ENCODE peak calls at places on chromosomes 13 and 19, in nine cellular contexts. C is fibroblast of villous mesenchyme, N is brain microvascular endothelial cell, V is Caco-2, F is fibroblast of mammary gland, O is esophagus squamous epithelium, L is tibial artery, K is pancreas, T is fibroblast of pulmonary artery. A is an unnamed sample.

GRCh38 chr19:48400018-48400742 is 6.7 kb downstream of the GRIN2D start:
- DNase-seq in O (no peak), C (peak), K (no peak), V (peak), T (peak), L (peak), F (peak), N (peak), A (peak)

GRCh38 chr19:16285769-16286564 is 38.7 kb upstream of the KLF2 start:
- DNase-seq in F (no peak), N (no peak), C (no peak), K (no peak), V (no peak), O (no peak), T (no peak), L (peak), A (no peak)

GRCh38 chr19:15702590-15702930 is 25.3 kb upstream of the OR10H2 start:
- DNase-seq in N (no peak), L (peak), O (peak), C (peak), V (no peak), F (peak), T (peak), K (peak), A (peak)

GRCh38 chr13:50457430-50458393 is 385.8 kb downstream of the DLEU7 start:
- DNase-seq in K (no peak), L (no peak), F (no peak), C (no peak), T (no peak), N (no peak), V (no peak), O (no peak), A (peak)

GRCh38 chr13:21010621-21011020 is 50.8 kb downstream of the LATS2 start:
- DNase-seq in N (no peak), T (no peak), F (peak), K (no peak), C (no peak), O (no peak), V (no peak), L (no peak), A (peak)

GRCh38 chr19:38277549-38277948 is 13.2 kb downstream of the SPINT2 start:
- DNase-seq in C (peak), L (no peak), N (no peak), T (peak), K (no peak), F (peak), V (no peak), O (no peak), A (no peak)

GRCh38 chr19:54208784-54209057 is 8.1 kb downstream of the RPS9 start:
- DNase-seq in L (no peak), O (no peak), C (no peak), V (no peak), F (peak), T (peak), N (no peak), K (no peak), A (peak)

GRCh38 chr13:45812599-45813372 is 38.8 kb downstream of the SIAH3 start:
- DNase-seq in N (no peak), C (no peak), V (no peak), L (no peak), K (no peak), O (no peak), F (no peak), T (no peak), A (no peak)

GRCh38 chr13:32225494-32225931 is 89.7 kb downstream of the ZAR1L start:
- DNase-seq in L (no peak), O (no peak), K (no peak), C (peak), V (peak), T (peak), F (peak), N (peak), A (peak)

GRCh38 chr13:52695856-52696255 is 43.2 kb downstream of the SUGT1 start:
- DNase-seq in V (no peak), F (peak), C (peak), K (no peak), L (no peak), N (peak), T (peak), O (no peak), A (peak)

GRCh38 chr19:49425922-49426592 is 869 bp downstream of the GFY start:
- DNase-seq in V (peak), L (no peak), N (no peak), F (peak), T (no peak), K (no peak), O (no peak), C (no peak), A (no peak)

GRCh38 chr13:24228852-24229458 is 68.4 kb downstream of the SPATA13 start:
- DNase-seq in K (no peak), T (peak), C (peak), L (no peak), V (no peak), F (peak), N (peak), O (no peak), A (peak)

GRCh38 chr19:33143897-33144405 is 12.0 kb downstream of the WDR88 start:
- DNase-seq in F (peak), C (peak), V (peak), K (peak), T (peak), L (peak), O (no peak), N (peak), A (peak)

GRCh38 chr19:57905258-57905657 is 11.1 kb downstream of the ZNF417 start:
- DNase-seq in V (no peak), L (no peak), C (no peak), T (no peak), K (no peak), N (no peak), O (no peak), F (no peak), A (no peak)

GRCh38 chr13:18964942-18965341 is 216.7 kb downstream of the TUBA3C start:
- DNase-seq in O (no peak), N (no peak), T (no peak), F (no peak), L (no peak), C (no peak), V (no peak), K (no peak), A (no peak)

GRCh38 chr13:73138967-73139491 is 80.2 kb downstream of the KLF5 start:
- DNase-seq in T (no peak), F (no peak), N (no peak), L (no peak), V (peak), C (no peak), K (no peak), O (no peak), A (no peak)
- TF ChIP-seq CTCF in T (no peak), F (no peak), N (no peak), L (no peak), V (no peak), C (no peak), K (no peak), O (no peak), A (no peak)

GRCh38 chr13:66265446-66265845 is 964.7 kb downstream of the PCDH9 start:
- DNase-seq in N (peak), K (no peak), C (no peak), O (no peak), V (no peak), F (no peak), T (no peak), L (no peak), A (no peak)
- H3K4me3 ChIP-seq in N (no peak), K (no peak), C (no peak), O (no peak), V (no peak), F (no peak), T (no peak), L (no peak), A (no peak)

GRCh38 chr13:49436890-49437289 is 7.0 kb downstream of the CAB39L start:
- DNase-seq in O (no peak), N (peak), K (no peak), C (peak), T (peak), V (no peak), F (peak), L (peak), A (peak)
- TF ChIP-seq CTCF in O (peak), N (peak), K (no peak), C (no peak), T (no peak), V (no peak), F (peak), L (peak), A (no peak)

GRCh38 chr13:114157869-114158495 is 21.1 kb upstream of the CFAP97D2 start:
- DNase-seq in N (no peak), C (no peak), T (no peak), V (no peak), F (no peak), K (no peak), L (no peak), O (no peak), A (no peak)

GRCh38 chr13:114161644-114162532 is 17.2 kb upstream of the CFAP97D2 start:
- DNase-seq in O (no peak), L (peak), C (peak), T (peak), K (peak), N (no peak), V (peak), F (peak), A (no peak)

GRCh38 chr13:114164027-114164426 is 15.0 kb upstream of the CFAP97D2 start:
- DNase-seq in C (no peak), O (no peak), F (no peak), K (no peak), T (no peak), N (no peak), L (no peak), V (no peak), A (no peak)

GRCh38 chr13:114162533-114162922 is 16.5 kb upstream of the CFAP97D2 start:
- DNase-seq in T (no peak), L (no peak), K (no peak), F (no peak), V (no peak), C (no peak), N (no peak), O (no peak), A (no peak)

GRCh38 chr13:114161028-114161556 is 18.0 kb upstream of the CFAP97D2 start:
- DNase-seq in C (no peak), N (no peak), L (no peak), V (no peak), F (no peak), K (peak), O (no peak), T (no peak), A (no peak)
- H3K4me3 ChIP-seq in C (no peak), N (no peak), L (no peak), V (no peak), F (no peak), K (no peak), O (no peak), T (no peak), A (no peak)

GRCh38 chr13:99614465-99614885 is 113.2 kb downstream of the TM9SF2 start:
- DNase-seq in N (no peak), F (no peak), L (no peak), K (peak), C (peak), V (peak), T (peak), O (no peak), A (peak)

GRCh38 chr13:99620806-99621205 is 119.5 kb downstream of the TM9SF2 start:
- DNase-seq in N (no peak), L (no peak), C (no peak), F (no peak), O (no peak), T (no peak), K (no peak), V (no peak), A (no peak)

GRCh38 chr13:99619207-99619606 is 117.9 kb downstream of the TM9SF2 start:
- DNase-seq in C (no peak), L (no peak), N (no peak), T (no peak), F (no peak), V (no peak), K (no peak), O (no peak), A (no peak)

GRCh38 chr13:99617474-99618255 is 116.4 kb downstream of the TM9SF2 start:
- DNase-seq in N (peak), V (no peak), O (no peak), L (peak), C (peak), T (peak), K (no peak), F (peak), A (peak)
- TF ChIP-seq CTCF in N (peak), V (peak), O (peak), L (peak), C (peak), T (peak), K (no peak), F (peak), A (peak)

DNA sequence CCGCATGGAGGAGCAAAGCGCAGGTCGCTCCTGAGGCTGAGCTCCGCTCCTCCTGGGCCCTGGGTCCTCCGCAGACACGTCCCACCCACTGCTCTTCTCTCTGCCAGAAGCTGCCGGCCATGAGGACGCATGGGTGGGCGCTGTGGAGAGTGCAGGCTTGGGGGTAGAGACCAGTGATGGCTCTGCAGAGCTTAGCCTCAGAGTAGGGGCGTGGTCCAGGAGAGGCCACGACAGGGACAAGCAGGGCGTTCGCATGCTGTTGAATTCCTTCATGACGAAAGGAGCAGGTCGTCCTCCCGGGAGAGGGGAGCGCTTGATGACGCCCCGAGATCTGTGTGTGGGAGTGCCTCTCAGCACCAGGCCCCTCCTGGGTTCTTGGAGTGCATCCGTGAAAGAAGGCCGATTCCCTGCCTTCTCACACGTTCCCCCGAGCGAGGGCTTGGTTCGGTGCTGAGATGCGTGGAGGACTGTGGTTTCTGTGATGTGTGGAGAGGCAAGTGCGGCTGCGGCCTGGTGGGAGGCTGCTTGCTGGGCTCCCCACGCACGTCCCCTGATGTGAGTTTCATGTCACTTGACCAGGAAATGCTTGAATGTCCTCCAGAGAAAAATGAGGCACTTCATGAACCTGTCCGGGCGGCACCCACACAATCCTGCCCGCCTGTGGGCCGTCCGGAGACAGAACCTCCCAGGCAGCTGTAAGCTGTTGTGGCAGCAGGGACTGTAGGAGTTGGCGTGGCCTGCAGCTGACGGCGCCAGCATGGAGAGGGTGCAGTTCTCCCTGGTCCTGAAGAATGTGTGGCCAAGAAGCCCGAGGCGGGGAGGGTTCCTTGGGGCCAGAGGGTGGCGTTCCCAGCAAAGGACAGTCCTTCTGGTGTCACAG is 4.5 kb downstream of the SF3A2 start:
- DNase-seq in V (no peak), T (no peak), N (no peak), C (peak), K (no peak), O (no peak), L (no peak), F (no peak), A (no peak)
- H3K4me3 ChIP-seq in V (no peak), T (peak), N (peak), C (no peak), K (no peak), O (peak), L (peak), F (peak), A (peak)